ENCODE peak calls at places on chromosomes 3 and 15, in five cellular contexts. G is dorsolateral prefrontal cortex, L is cardiac muscle cell, X is mucosa of descending colon, B is heart left ventricle. K is an unnamed sample.
A peak's percentile ranks its signal among the peaks of the same experiment; 100 is the strongest.

GRCh38 chr15:85828869-85829268 is 34.1 kb upstream of the KLHL25 start:
- DNase-seq in G (no peak), L (no peak), X (no peak), B (no peak), K (no peak)

GRCh38 chr3:42148982-42149432 is 57.9 kb downstream of the TRAK1 start:
- DNase-seq in G (peak; percentile 96), L (peak; percentile 90), X (no peak), B (peak; percentile 83), K (peak; percentile 92)

GRCh38 chr15:31163769-31164572 is 62.4 kb upstream of the TRPM1 start:
- DNase-seq in G (no peak), L (peak; percentile 21), X (no peak), B (no peak), K (peak; percentile 53)

GRCh38 chr3:129536374-129536667 is 6.7 kb upstream of the H1-8 start:
- DNase-seq in G (no peak), L (no peak), X (no peak), B (no peak), K (no peak)

GRCh38 chr3:57646723-57647122 is 46.2 kb downstream of the DENND6A start:
- DNase-seq in G (no peak), L (peak; percentile 67), X (no peak), B (peak; percentile 35), K (peak; percentile 82)

GRCh38 chr15:32651229-32651837 is 9.8 kb downstream of the SCG5 start:
- DNase-seq in G (no peak), L (peak; percentile 79), X (peak; percentile 57), B (no peak), K (peak; percentile 82)

GRCh38 chr3:125261031-125261430 is 48.5 kb upstream of the SLC12A8 start:
- DNase-seq in G (no peak), L (no peak), X (no peak), B (no peak), K (no peak)

GRCh38 chr15:58962662-58963565 is 24.5 kb upstream of the RNF111 start:
- DNase-seq in G (no peak), L (no peak), X (no peak), B (no peak), K (peak; percentile 17)

GRCh38 chr3:59935025-59935424 is 885.2 kb upstream of the CFAP20DC start:
- DNase-seq in G (no peak), L (no peak), X (no peak), B (no peak), K (no peak)

GRCh38 chr3:13896473-13897154 is 16.7 kb upstream of the WNT7A start:
- DNase-seq in G (peak; percentile 56), L (peak; percentile 78), X (no peak), B (peak; percentile 44), K (peak; percentile 82)

GRCh38 chr3:159158213-159158612 is 356.4 kb downstream of the MFSD1 start:
- DNase-seq in G (no peak), L (no peak), X (no peak), B (no peak), K (peak; percentile 36)

GRCh38 chr3:5165698-5166097 is 21.8 kb upstream of the EDEM1 start:
- DNase-seq in G (no peak), L (no peak), X (no peak), B (no peak), K (no peak)

GRCh38 chr15:60591491-60592385 is 112.8 kb upstream of the ICE2 start:
- DNase-seq in G (no peak), L (peak; percentile 16), X (peak; percentile 65), B (peak; percentile 64), K (no peak)
- TF ChIP-seq CTCF in G (no peak), L (no peak), X (no peak), B (no peak), K (no peak)

DNA sequence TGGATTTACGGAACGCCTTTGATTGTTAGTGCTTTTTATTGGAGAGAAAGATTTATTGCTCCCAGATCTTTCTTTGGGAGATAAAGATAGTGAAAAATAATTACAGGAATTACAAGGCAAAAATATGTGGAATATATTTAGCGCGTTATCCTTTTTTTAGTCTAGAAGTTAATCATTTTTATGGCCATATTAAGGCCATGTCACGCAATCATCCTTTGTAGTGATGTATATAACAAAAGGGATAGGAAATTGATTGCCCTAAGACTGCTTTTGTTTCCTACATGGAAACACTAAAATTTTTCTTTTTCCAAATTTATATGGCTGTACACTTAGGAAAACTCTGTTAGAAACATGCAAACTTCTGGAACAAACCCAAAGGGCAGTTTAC is 1.5 kb downstream of the TRPC1 start:
- DNase-seq in G (no peak), L (no peak), X (no peak), B (no peak), K (no peak)
- H3K4me3 ChIP-seq in G (peak overlapping the region; percentile 84), L (peak overlapping the region; percentile 84), X (no peak overlapping the region), B (no peak overlapping the region), K (peak overlapping the region; percentile 73)

DNA sequence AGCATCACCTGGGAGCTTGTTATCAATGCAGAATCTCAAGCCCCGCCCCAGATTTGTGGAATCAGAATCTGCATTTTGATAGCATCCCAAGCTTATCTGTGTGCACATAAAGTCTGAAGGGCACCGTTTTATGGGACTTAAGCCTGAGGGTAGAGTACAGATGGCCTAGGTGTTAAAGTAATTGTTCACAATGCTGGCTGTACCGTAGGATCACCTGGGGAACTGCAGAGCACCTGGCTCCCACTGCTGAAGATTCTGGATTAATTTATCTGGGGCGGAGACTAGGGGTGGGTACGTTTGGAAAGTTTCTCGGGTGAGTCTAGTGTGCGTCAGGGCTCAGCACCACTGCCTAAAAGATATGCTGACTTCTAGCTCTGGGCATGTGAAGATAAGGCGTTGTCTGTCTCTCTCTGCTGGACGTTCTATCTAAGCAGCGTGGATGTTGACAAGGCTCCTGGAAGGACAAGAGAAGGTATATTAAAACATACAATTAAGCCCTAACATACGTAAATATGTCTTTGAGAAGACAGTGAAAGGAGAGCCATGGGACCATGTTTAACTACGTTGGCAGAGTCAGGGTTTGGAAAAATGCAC is 63.2 kb upstream of the RASGRP1 start:
- DNase-seq in G (peak; percentile 41), L (peak; percentile 9), X (no peak), B (no peak), K (no peak)
- TF ChIP-seq CTCF in G (no peak), L (no peak), X (no peak), B (no peak), K (no peak)

DNA sequence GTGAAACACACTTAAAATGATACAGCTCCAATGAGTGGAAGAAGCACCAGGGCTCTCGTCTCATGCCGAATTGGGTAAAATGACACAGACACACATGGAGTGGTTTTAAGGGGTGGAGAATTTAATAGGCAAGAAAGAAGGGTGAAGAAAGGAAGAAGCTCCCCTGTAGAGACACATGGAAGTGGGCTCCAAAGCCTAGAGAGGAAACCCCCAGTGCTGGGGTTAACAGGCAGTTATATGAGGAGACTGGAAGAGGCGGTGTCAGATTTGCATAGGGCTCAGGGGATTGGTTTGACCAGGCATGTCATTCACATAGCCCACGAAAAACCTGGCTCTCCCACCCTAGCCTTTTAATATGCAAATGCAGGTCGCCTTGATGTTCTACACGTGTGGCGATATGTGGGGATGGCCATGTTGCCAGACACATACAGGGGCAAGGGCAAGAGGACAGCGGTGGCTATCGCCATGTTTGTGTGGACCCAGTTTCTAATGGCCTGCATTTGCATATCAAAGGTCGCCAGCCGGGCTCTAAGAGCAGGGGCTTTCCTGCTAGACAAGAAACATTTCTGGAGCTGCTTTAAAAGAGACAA is 1.9 kb upstream of the DPH6 start:
- DNase-seq in G (no peak), L (no peak), X (no peak), B (no peak), K (no peak)
- H3K4me3 ChIP-seq in G (peak overlapping the region; percentile 21), L (no peak overlapping the region), X (no peak overlapping the region), B (no peak overlapping the region), K (no peak overlapping the region)

GRCh38 chr3:51390186-51390585 is 899 bp upstream of the RBM15B start:
- DNase-seq in G (no peak), L (no peak), X (peak; percentile 27), B (no peak), K (no peak)

GRCh38 chr3:51389423-51390183 is 1.5 kb upstream of the RBM15B start:
- DNase-seq in G (peak; percentile 28), L (peak; percentile 65), X (peak; percentile 61), B (peak; percentile 48), K (peak; percentile 71)

GRCh38 chr3:51386852-51387229 is 1.8 kb downstream of the MANF start:
- DNase-seq in G (no peak), L (no peak), X (peak; percentile 31), B (no peak), K (no peak)

GRCh38 chr3:51386159-51386851 is 1.2 kb downstream of the MANF start:
- DNase-seq in G (no peak), L (no peak), X (no peak), B (no peak), K (no peak)

GRCh38 chr3:51388286-51389029 is 2.6 kb upstream of the RBM15B start:
- DNase-seq in G (no peak), L (no peak), X (peak; percentile 64), B (no peak), K (peak; percentile 34)
- TF ChIP-seq CTCF in G (peak; percentile 25), L (no peak), X (peak; percentile 16), B (no peak), K (peak; percentile 35)

GRCh38 chr3:188437921-188438320 is 284.0 kb downstream of the LPP start:
- DNase-seq in G (no peak), L (no peak), X (no peak), B (no peak), K (no peak)

GRCh38 chr3:188433526-188433855 is 279.5 kb downstream of the LPP start:
- DNase-seq in G (no peak), L (no peak), X (no peak), B (no peak), K (no peak)

GRCh38 chr3:188434594-188434993 is 280.6 kb downstream of the LPP start:
- DNase-seq in G (no peak), L (no peak), X (no peak), B (no peak), K (no peak)

GRCh38 chr3:188432826-188433525 is 279.0 kb downstream of the LPP start:
- DNase-seq in G (no peak), L (peak; percentile 86), X (no peak), B (no peak), K (peak; percentile 88)

GRCh38 chr3:188435266-188435665 is 281.3 kb downstream of the LPP start:
- DNase-seq in G (no peak), L (no peak), X (no peak), B (no peak), K (no peak)
- H3K4me3 ChIP-seq in G (no peak overlapping the region), L (no peak overlapping the region), X (no peak overlapping the region), B (no peak overlapping the region), K (no peak overlapping the region)

K was measured in choroid plexus epithelial cell.